ENCODE peak calls at places on chromosomes 16 and 17, in ten cellular contexts. W is H7; Q is iPS DF 6.9; C is endothelial cell of umbilical vein; I is body of pancreas; D is GM23338; S is CD8-positive, alpha-beta T cell; P is OCI-LY7; Z is Panc1; O is upper lobe of left lung. L is an unnamed sample.
A peak's percentile ranks its signal among the peaks of the same experiment; 100 is the strongest.

GRCh38 chr17:30290696-30291570 is 811 bp downstream of the BLMH start:
- DNase-seq in I (peak; percentile 70), S (no peak), C (peak; percentile 57), O (peak; percentile 64), Q (no peak), P (peak; percentile 58), Z (no peak), W (peak; percentile 67), D (peak; percentile 70), L (no peak)

GRCh38 chr17:10224592-10225195 is 26.3 kb upstream of the GAS7 start:
- DNase-seq in Z (no peak), O (no peak), Q (no peak), P (no peak), I (no peak), W (no peak), S (no peak), C (no peak), D (no peak), L (no peak)

GRCh38 chr17:11742891-11743290 is 144.6 kb downstream of the DNAH9 start:
- DNase-seq in Z (no peak), D (peak; percentile 0), C (no peak), I (no peak), Q (peak; percentile 13), P (no peak), W (no peak), S (no peak), O (no peak), L (no peak)

GRCh38 chr17:77085916-77086432 is 54.8 kb upstream of the SEC14L1 start:
- DNase-seq in W (no peak), I (no peak), D (no peak), O (no peak), S (no peak), Z (no peak), C (peak; percentile 44), P (peak; percentile 84), Q (no peak), L (no peak)

GRCh38 chr17:40810505-40810904 is 10.7 kb upstream of the KRT28 start:
- DNase-seq in W (no peak), Q (no peak), C (peak; percentile 58), O (no peak), S (no peak), D (no peak), P (no peak), I (no peak), Z (no peak), L (no peak)

GRCh38 chr16:63752347-63752746 is 1369.5 kb downstream of the CDH11 start:
- DNase-seq in D (no peak), C (no peak), I (no peak), Z (no peak), P (no peak), S (no peak), W (no peak), Q (no peak), O (no peak), L (no peak)

GRCh38 chr17:78524870-78525510 is 52.2 kb downstream of the DNAH17 start:
- DNase-seq in D (no peak), S (no peak), W (no peak), C (no peak), Z (no peak), P (no peak), O (no peak), Q (no peak), I (no peak), L (no peak)

GRCh38 chr17:41751288-41751687 is 16.8 kb upstream of the HAP1 start:
- DNase-seq in D (no peak), O (no peak), W (no peak), Z (no peak), Q (no peak), I (no peak), P (no peak), S (no peak), C (no peak), L (no peak)

GRCh38 chr17:64507418-64507766 is 615 bp downstream of the CEP95 start:
- DNase-seq in W (peak; percentile 51), S (no peak), P (peak; percentile 85), Q (no peak), I (peak; percentile 20), O (no peak), D (peak; percentile 74), C (peak; percentile 85), Z (no peak), L (peak; percentile 52)

GRCh38 chr17:64506576-64507417 is at the start of gene CEP95:
- DNase-seq in S (peak; percentile 96), Q (peak; percentile 84), C (peak; percentile 96), W (peak; percentile 94), O (peak; percentile 93), P (peak; percentile 97), D (peak; percentile 98), Z (peak; percentile 67), I (peak; percentile 93), L (peak; percentile 91)

GRCh38 chr17:64509179-64509578 is 2.4 kb downstream of the CEP95 start:
- DNase-seq in O (no peak), C (no peak), D (no peak), P (no peak), I (no peak), Z (no peak), S (no peak), Q (no peak), W (no peak), L (no peak)

GRCh38 chr17:64506201-64506575 is at the start of gene DDX5:
- DNase-seq in Z (peak; percentile 86), P (peak; percentile 97), D (peak; percentile 98), W (peak; percentile 95), C (peak; percentile 97), O (peak; percentile 99), I (peak; percentile 99), Q (peak; percentile 78), S (peak; percentile 98), L (no peak)

DNA sequence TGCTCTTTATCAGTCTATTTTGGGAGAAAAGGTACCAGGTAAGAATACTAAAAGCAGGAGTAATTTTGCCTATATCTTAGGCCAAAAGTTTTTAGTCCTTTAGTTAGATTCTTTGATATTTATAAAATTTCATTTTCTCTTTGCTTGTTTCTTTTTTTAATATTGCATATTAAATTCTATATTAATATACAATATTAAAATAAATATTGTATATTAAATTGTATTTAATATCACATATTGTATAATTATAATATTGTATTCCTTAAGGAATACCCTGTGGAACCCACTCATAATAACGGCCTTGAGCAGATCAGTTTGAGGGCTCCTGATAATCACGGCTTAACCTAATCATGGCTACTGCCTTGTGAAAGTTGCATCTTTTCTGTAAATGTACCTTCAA is 1.9 kb downstream of the CEP95 start:
- DNase-seq in P (no peak), D (no peak), Q (no peak), C (no peak), S (no peak), I (no peak), O (no peak), W (no peak), Z (no peak), L (no peak)
- H3K4me3 ChIP-seq in P (peak overlapping the region; percentile 100), D (peak overlapping the region; percentile 100), Q (no peak overlapping the region), C (no peak overlapping the region), S (no peak overlapping the region), I (no peak overlapping the region), O (no peak overlapping the region), W (no peak overlapping the region), Z (no peak overlapping the region), L (peak overlapping the region; percentile 90)

GRCh38 chr16:22282254-22282892 is 14.8 kb upstream of the POLR3E start:
- DNase-seq in Z (no peak), P (no peak), Q (no peak), I (no peak), O (no peak), S (no peak), C (no peak), W (no peak), D (no peak), L (no peak)

DNA sequence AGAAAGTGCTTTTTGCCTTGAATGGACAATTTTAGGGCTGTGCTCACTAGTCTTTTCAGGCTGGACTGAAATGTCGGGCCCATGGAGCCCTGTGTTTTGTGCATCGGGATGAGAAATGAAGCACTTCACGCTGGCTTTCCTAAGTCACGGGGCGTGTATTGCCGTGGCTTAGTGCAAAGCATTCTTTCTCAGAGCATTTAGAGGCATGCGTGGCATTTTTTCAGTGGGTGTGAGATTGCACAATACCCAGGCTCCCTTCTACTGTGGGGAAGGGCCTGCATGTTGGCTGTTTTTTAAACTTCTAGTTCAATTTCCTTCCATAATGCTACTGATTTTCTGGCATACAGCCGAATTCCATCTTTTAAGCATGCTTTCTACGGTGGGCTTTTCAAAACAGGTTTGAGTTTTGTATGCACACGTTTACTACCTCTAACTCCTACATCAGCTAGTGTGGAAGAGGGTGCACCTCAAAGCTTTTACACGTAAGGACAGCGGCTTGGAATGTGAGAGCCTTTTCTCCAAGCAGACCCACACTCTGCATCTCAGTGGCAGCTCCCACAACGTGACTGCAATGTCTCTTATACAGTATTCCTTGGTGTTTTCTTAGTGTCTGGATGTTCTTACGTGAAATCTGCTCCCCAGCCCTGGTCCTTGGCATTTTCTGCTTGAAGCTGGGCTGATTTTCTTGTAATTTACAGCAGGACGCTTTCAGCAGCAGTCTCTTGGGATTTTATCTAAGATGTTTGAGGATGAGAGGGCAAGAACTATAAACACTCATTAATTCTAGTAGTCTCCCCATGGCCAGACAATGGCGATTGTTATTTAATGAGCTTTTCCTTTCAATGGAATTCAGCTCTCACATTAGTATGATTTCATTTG is 12.3 kb upstream of the POLR3E start:
- DNase-seq in Z (no peak), I (no peak), P (no peak), Q (no peak), O (no peak), C (no peak), W (no peak), S (no peak), D (no peak), L (no peak)
- H3K36me3 ChIP-seq in Z (no peaks in the 10 kb centered on the region), I (no peaks in the 10 kb centered on the region), P (peaks cover 64% of the 10 kb centered on the region), Q (peaks cover 3% of the 10 kb centered on the region), O (peaks cover 46% of the 10 kb centered on the region), C (peaks cover 20% of the 10 kb centered on the region), W (peaks cover 8% of the 10 kb centered on the region), S (peaks cover 5% of the 10 kb centered on the region), D (peaks cover 22% of the 10 kb centered on the region), L (peaks cover 28% of the 10 kb centered on the region)

GRCh38 chr16:17469011-17469741 is 1.6 kb downstream of the XYLT1 start:
- DNase-seq in S (no peak), D (no peak), P (peak; percentile 41), W (no peak), Q (no peak), O (no peak), Z (no peak), I (no peak), C (no peak), L (no peak)

GRCh38 chr16:17469742-17470001 is 1.1 kb downstream of the XYLT1 start:
- DNase-seq in O (no peak), C (no peak), I (no peak), S (no peak), Q (no peak), Z (no peak), P (no peak), D (no peak), W (no peak), L (no peak)

GRCh38 chr16:17468611-17469010 is 2.1 kb downstream of the XYLT1 start:
- DNase-seq in Q (no peak), I (no peak), S (no peak), D (no peak), O (no peak), W (no peak), Z (no peak), P (peak; percentile 55), C (no peak), L (no peak)

GRCh38 chr16:17466876-17467275 is 3.9 kb downstream of the XYLT1 start:
- DNase-seq in Z (no peak), D (peak; percentile 77), I (no peak), P (no peak), S (no peak), C (no peak), W (no peak), O (no peak), Q (no peak), L (no peak)

GRCh38 chr16:17467923-17468540 is 2.7 kb downstream of the XYLT1 start:
- DNase-seq in W (peak; percentile 72), Q (no peak), O (peak; percentile 56), S (peak; percentile 69), C (no peak), Z (no peak), P (peak; percentile 63), D (peak; percentile 85), I (peak; percentile 75), L (no peak)
- H3K4me3 ChIP-seq in W (no peak overlapping the region), Q (no peak overlapping the region), O (no peak overlapping the region), S (no peak overlapping the region), C (no peak overlapping the region), Z (no peak overlapping the region), P (peak overlapping the region; percentile 94), D (peak overlapping the region; percentile 83), I (no peak overlapping the region), L (peak overlapping the region; percentile 70)

GRCh38 chr16:9119795-9120194 is 28.4 kb downstream of the HAPSTR1 start:
- DNase-seq in S (no peak), O (no peak), C (no peak), Z (no peak), I (no peak), D (no peak), Q (no peak), W (no peak), P (no peak), L (no peak)
- H3K36me3 ChIP-seq in S (peaks cover 17% of the 10 kb centered on the region), O (peaks cover 17% of the 10 kb centered on the region), C (peaks cover 11% of the 10 kb centered on the region), Z (peaks cover 36% of the 10 kb centered on the region), I (no peaks in the 10 kb centered on the region), D (peaks cover 22% of the 10 kb centered on the region), Q (peaks cover 4% of the 10 kb centered on the region), W (peaks cover 7% of the 10 kb centered on the region), P (peaks cover 89% of the 10 kb centered on the region), L (peaks cover 65% of the 10 kb centered on the region)

L was measured in SK-N-MC.